ENCODE peak calls at places on chromosomes 4 and X, in seven cellular contexts. G is right cardiac atrium; T is CD8-positive, alpha-beta T cell; M is CD8-positive, alpha-beta memory T cell; Q is mammary epithelial cell; L is esophagus muscularis mucosa; X is esophagus squamous epithelium. Z is an unnamed sample.

GRCh38 chr4:77199276-77199675 is 42.3 kb downstream of the CCNG2 start:
- DNase-seq in M (no peak), Q (no peak), X (no peak), G (no peak), L (no peak), T (no peak), Z (no peak)

GRCh38 chr4:67581208-67581857 is 22.8 kb downstream of the STAP1 start:
- DNase-seq in M (no peak), X (no peak), L (no peak), T (no peak), G (no peak), Q (no peak), Z (no peak)

GRCh38 chr4:98181815-98182214 is 38.5 kb upstream of the STPG2 start:
- DNase-seq in Q (peak; percentile 47), T (no peak), G (no peak), M (no peak), L (no peak), X (no peak), Z (no peak)

GRCh38 chr4:47784222-47784621 is 53.6 kb downstream of the CORIN start:
- DNase-seq in L (no peak), G (no peak), M (no peak), X (no peak), Q (peak; percentile 5), T (no peak), Z (no peak)

GRCh38 chr4:73345399-73345975 is 58.6 kb upstream of the ALB start:
- DNase-seq in L (no peak), X (no peak), Q (no peak), G (no peak), M (no peak), T (no peak), Z (no peak)

GRCh38 chrX:8971116-8971515 is 62.8 kb downstream of the FAM9B start:
- DNase-seq in Q (peak; percentile 17), L (no peak), X (no peak), G (no peak), M (no peak), T (no peak), Z (no peak)

GRCh38 chrX:10379848-10380247 is 223.1 kb downstream of the CLCN4 start:
- DNase-seq in G (no peak), X (no peak), T (no peak), L (no peak), M (no peak), Q (no peak), Z (no peak)

GRCh38 chr4:46931981-46932380 is 22.9 kb upstream of the COX7B2 start:
- DNase-seq in G (no peak), M (no peak), L (no peak), X (no peak), T (no peak), Q (peak; percentile 1), Z (peak; percentile 4)

GRCh38 chrX:34629572-34629971 is 27.5 kb downstream of the TMEM47 start:
- DNase-seq in G (no peak), Q (no peak), T (no peak), X (no peak), L (no peak), M (no peak), Z (no peak)

GRCh38 chr4:177726111-177726510 is 283.9 kb upstream of the AGA start:
- DNase-seq in G (no peak), Q (peak; percentile 64), L (no peak), X (no peak), T (no peak), M (no peak), Z (no peak)

GRCh38 chr4:109548655-109549054 is 11.4 kb upstream of the MCUB start:
- DNase-seq in G (no peak), T (no peak), X (no peak), Q (peak; percentile 92), L (no peak), M (no peak), Z (no peak)
- H3K27ac ChIP-seq in G (no peak overlapping the region), T (no peak overlapping the region), X (no peak overlapping the region), Q (peak overlapping the region; percentile 63), L (no peak overlapping the region), M (no peak overlapping the region), Z (no peak overlapping the region)

GRCh38 chr4:82666970-82667665 is 105.3 kb upstream of the TMEM150C start:
- DNase-seq in L (no peak), G (no peak), T (no peak), X (no peak), Q (no peak), M (no peak), Z (no peak)

GRCh38 chr4:82661601-82662000 is 99.8 kb upstream of the TMEM150C start:
- DNase-seq in T (no peak), G (no peak), L (no peak), X (no peak), M (no peak), Q (no peak), Z (no peak)

DNA sequence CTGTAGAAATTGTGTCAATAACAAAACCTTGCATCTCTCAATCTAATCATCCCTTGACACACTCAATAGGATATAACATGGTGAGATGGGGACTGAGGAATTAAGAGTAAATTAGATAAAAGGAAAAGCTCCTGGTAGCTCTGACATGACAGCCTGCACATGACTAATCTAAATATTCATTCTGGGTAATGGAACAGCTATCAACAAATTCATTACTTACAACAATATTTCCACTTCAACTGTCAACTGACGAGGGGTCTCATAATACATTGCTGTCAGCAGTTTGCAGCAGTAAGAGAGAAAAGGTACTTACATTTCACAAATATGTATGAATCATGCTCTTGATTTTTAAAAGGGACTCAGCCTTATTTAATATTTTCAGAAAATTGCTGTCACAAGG is 99.4 kb upstream of the TMEM150C start:
- DNase-seq in L (no peak), T (no peak), X (no peak), Q (no peak), M (no peak), G (no peak), Z (no peak)
- H3K27ac ChIP-seq in L (no peak overlapping the region), T (no peak overlapping the region), X (no peak overlapping the region), Q (no peak overlapping the region), M (no peak overlapping the region), G (no peak overlapping the region), Z (no peak overlapping the region)

GRCh38 chr4:150578745-150579470 is 3.0 kb upstream of the MAB21L2 start:
- DNase-seq in M (no peak), L (no peak), G (no peak), X (no peak), T (no peak), Q (no peak), Z (no peak)
- H3K27ac ChIP-seq in M (no peak overlapping the region), L (no peak overlapping the region), G (no peak overlapping the region), X (peak overlapping the region; percentile 47), T (no peak overlapping the region), Q (no peak overlapping the region), Z (no peak overlapping the region)

GRCh38 chr4:147354994-147355393 is 125.9 kb upstream of the EDNRA start:
- DNase-seq in L (no peak), M (no peak), X (no peak), Q (no peak), G (no peak), T (no peak), Z (no peak)
- H3K27ac ChIP-seq in L (no peak overlapping the region), M (no peak overlapping the region), X (no peak overlapping the region), Q (no peak overlapping the region), G (no peak overlapping the region), T (no peak overlapping the region), Z (no peak overlapping the region)

GRCh38 chr4:137015759-137016409 is 516.4 kb downstream of the PCDH18 start:
- DNase-seq in Q (no peak), T (no peak), X (no peak), G (no peak), L (no peak), M (no peak), Z (no peak)
- H3K27ac ChIP-seq in Q (no peak overlapping the region), T (no peak overlapping the region), X (no peak overlapping the region), G (no peak overlapping the region), L (no peak overlapping the region), M (no peak overlapping the region), Z (no peak overlapping the region)

DNA sequence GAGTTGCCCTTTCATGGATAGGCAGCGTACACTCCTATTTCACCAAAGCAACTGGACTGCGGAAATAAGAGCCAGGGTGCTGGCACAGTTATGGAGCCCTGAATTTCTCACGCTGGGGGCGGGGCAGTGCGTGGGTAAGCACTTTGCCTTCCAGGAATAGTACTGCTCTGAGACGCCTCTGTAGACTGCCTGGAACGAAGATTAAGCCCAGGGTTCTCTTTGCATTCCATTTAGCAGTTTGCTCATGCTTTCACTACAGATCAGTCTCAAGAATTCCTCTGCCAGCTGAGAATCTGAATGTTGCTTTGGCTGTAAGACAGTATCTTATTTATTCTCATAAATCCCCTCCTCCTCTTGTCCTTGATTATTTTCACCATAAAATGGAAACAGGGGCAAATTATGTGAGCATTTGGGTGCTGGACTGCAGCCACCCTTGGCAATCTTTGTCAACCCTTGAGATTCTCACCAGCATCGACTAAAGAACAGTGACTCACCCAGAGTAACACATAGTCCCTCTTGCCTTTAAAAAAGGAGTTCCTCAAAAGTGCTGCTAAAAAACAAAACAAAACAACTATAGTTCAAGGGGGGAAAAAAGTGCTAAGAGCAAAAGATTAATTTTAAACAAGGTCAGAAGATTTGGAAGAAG is 88.9 kb upstream of the CITED1 start:
- DNase-seq in G (peak; percentile 47), T (no peak), Q (no peak), M (no peak), L (no peak), X (no peak), Z (no peak)
- H3K27ac ChIP-seq in G (no peak overlapping the region), T (no peak overlapping the region), Q (no peak overlapping the region), M (no peak overlapping the region), L (no peak overlapping the region), X (no peak overlapping the region), Z (no peak overlapping the region)

GRCh38 chr4:81470456-81471327 is 1.0 kb downstream of the RASGEF1B start:
- DNase-seq in G (peak; percentile 75), Q (peak; percentile 36), X (peak; percentile 5), T (peak; percentile 19), M (peak; percentile 69), L (no peak), Z (peak; percentile 59)

GRCh38 chr4:81467672-81467964 is 4.1 kb downstream of the RASGEF1B start:
- DNase-seq in L (no peak), G (no peak), M (no peak), Q (no peak), X (no peak), T (no peak), Z (no peak)

GRCh38 chr4:81471361-81472248 is at the start of gene RASGEF1B:
- DNase-seq in X (peak; percentile 65), L (peak; percentile 95), G (peak; percentile 96), M (peak; percentile 96), T (peak; percentile 90), Q (peak; percentile 88), Z (peak; percentile 81)

GRCh38 chr4:81468685-81469084 is 3.0 kb downstream of the RASGEF1B start:
- DNase-seq in L (no peak), X (no peak), T (no peak), Q (no peak), M (no peak), G (no peak), Z (no peak)

DNA sequence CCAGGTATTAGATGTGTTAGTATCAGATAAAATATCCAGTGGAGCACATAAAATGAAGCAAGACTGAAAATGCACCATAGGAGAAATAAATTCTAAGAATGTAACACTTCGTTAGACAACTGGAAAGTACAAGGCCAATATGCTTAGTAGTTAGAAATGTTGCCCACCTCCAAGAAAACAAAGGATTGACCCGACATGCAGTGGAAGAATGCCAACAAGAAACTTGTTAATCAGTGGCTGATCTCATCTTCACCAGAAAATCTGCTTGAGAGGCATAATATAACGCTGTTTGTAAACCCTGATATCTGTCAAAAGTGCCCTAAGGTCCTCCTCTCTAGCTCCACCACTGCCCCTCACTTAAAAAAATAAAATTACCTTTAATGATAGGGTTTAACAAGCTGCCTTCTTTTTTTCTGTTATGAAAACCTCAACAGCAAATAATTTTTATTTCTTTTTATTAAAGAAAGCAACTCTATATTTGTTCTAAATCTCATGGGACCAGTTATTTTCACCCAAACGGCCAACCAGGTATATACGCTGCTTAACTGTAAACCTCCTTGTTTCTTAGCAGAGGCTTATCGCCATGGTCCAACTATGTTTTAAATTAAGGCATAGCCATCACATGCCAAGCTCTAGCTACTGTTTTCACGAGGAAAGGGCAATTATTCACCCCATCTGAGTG is 1.8 kb downstream of the RASGEF1B start:
- DNase-seq in X (no peak), T (no peak), G (no peak), Q (no peak), M (no peak), L (no peak), Z (no peak)
- H3K27ac ChIP-seq in X (peak overlapping the region; percentile 96), T (peak overlapping the region; percentile 96), G (peak overlapping the region; percentile 60), Q (no peak overlapping the region), M (peak overlapping the region; percentile 92), L (peak overlapping the region; percentile 80), Z (peak overlapping the region; percentile 90)

Z was measured in substantia nigra.